ENCODE peak calls at places on chromosomes 16 and 17, in six cellular contexts. One of them, this sample, is unnamed.

GRCh38 chr17:80168371-80168770 is 1.5 kb upstream of the CARD14 start:
- DNase-seq in breast epithelium: no peak
- DNase-seq in sigmoid colon: no peak
- DNase-seq in Panc1: no peak
- DNase-seq in ovary: no peak
- DNase-seq in effector memory CD4-positive, alpha-beta T cell: no peak
- DNase-seq in this sample: no peak

GRCh38 chr17:63460018-63460417 is 13.9 kb upstream of the CYB561 start:
- DNase-seq in breast epithelium: no peak
- DNase-seq in sigmoid colon: no peak
- DNase-seq in Panc1: no peak
- DNase-seq in ovary: no peak
- DNase-seq in effector memory CD4-positive, alpha-beta T cell: no peak
- DNase-seq in this sample: no peak

GRCh38 chr17:58341861-58342475 is 10.0 kb downstream of the SUPT4H1 start:
- DNase-seq in breast epithelium: no peak
- DNase-seq in sigmoid colon: no peak
- DNase-seq in Panc1: no peak
- DNase-seq in ovary: no peak
- DNase-seq in effector memory CD4-positive, alpha-beta T cell: no peak
- DNase-seq in this sample: no peak

GRCh38 chr16:75227361-75228142 is 8.8 kb downstream of the CTRB1 start:
- DNase-seq in breast epithelium: no peak
- DNase-seq in sigmoid colon: no peak
- DNase-seq in Panc1: no peak
- DNase-seq in ovary: no peak
- DNase-seq in effector memory CD4-positive, alpha-beta T cell: no peak
- DNase-seq in this sample: no peak

GRCh38 chr17:78460951-78461944 is 82.8 kb downstream of the PGS1 start:
- DNase-seq in breast epithelium: no peak
- DNase-seq in sigmoid colon: no peak
- DNase-seq in Panc1: no peak
- DNase-seq in ovary: no peak
- DNase-seq in effector memory CD4-positive, alpha-beta T cell: no peak
- DNase-seq in this sample: no peak

GRCh38 chr16:49158029-49158642 is 123.5 kb downstream of the CBLN1 start:
- DNase-seq in breast epithelium: no peak
- DNase-seq in sigmoid colon: no peak
- DNase-seq in Panc1: no peak
- DNase-seq in ovary: no peak
- DNase-seq in effector memory CD4-positive, alpha-beta T cell: no peak
- DNase-seq in this sample: no peak

GRCh38 chr17:31002047-31002446 is 31.2 kb downstream of the RNF135 start:
- DNase-seq in breast epithelium: no peak
- DNase-seq in sigmoid colon: no peak
- DNase-seq in Panc1: no peak
- DNase-seq in ovary: no peak
- DNase-seq in effector memory CD4-positive, alpha-beta T cell: no peak
- DNase-seq in this sample: no peak

GRCh38 chr17:45135192-45135977 is at the start of gene ACBD4:
- DNase-seq in breast epithelium: peak; percentile 97
- DNase-seq in sigmoid colon: peak; percentile 98
- DNase-seq in Panc1: peak; percentile 83
- DNase-seq in ovary: peak; percentile 96
- DNase-seq in effector memory CD4-positive, alpha-beta T cell: peak; percentile 92
- DNase-seq in this sample: peak; percentile 97

GRCh38 chr16:84769416-84769815 is 50.4 kb upstream of the CRISPLD2 start:
- DNase-seq in breast epithelium: no peak
- DNase-seq in sigmoid colon: peak; percentile 40
- DNase-seq in Panc1: no peak
- DNase-seq in ovary: no peak
- DNase-seq in effector memory CD4-positive, alpha-beta T cell: no peak
- DNase-seq in this sample: no peak

GRCh38 chr17:13995856-13996635 is 73.3 kb upstream of the COX10 start:
- DNase-seq in breast epithelium: no peak
- DNase-seq in sigmoid colon: no peak
- DNase-seq in Panc1: no peak
- DNase-seq in ovary: no peak
- DNase-seq in effector memory CD4-positive, alpha-beta T cell: no peak
- DNase-seq in this sample: no peak

GRCh38 chr16:56111100-56111499 is 80.2 kb upstream of the GNAO1 start:
- DNase-seq in breast epithelium: no peak
- DNase-seq in sigmoid colon: no peak
- DNase-seq in Panc1: no peak
- DNase-seq in ovary: no peak
- DNase-seq in effector memory CD4-positive, alpha-beta T cell: no peak
- DNase-seq in this sample: no peak

GRCh38 chr16:11278681-11279628 is 2.2 kb downstream of the PRM1 start:
- DNase-seq in breast epithelium: no peak
- DNase-seq in sigmoid colon: no peak
- DNase-seq in Panc1: no peak
- DNase-seq in ovary: no peak
- DNase-seq in effector memory CD4-positive, alpha-beta T cell: no peak
- DNase-seq in this sample: no peak

GRCh38 chr17:76326306-76326705 is 18.2 kb upstream of the QRICH2 start:
- DNase-seq in breast epithelium: no peak
- DNase-seq in sigmoid colon: no peak
- DNase-seq in Panc1: no peak
- DNase-seq in ovary: no peak
- DNase-seq in effector memory CD4-positive, alpha-beta T cell: no peak
- DNase-seq in this sample: no peak

GRCh38 chr16:1758923-1759322 is 12.4 kb downstream of the NME3 start:
- DNase-seq in breast epithelium: no peak
- DNase-seq in sigmoid colon: no peak
- DNase-seq in Panc1: no peak
- DNase-seq in ovary: no peak
- DNase-seq in effector memory CD4-positive, alpha-beta T cell: no peak
- DNase-seq in this sample: no peak

GRCh38 chr16:23131841-23132576 is 17.2 kb downstream of the USP31 start:
- DNase-seq in breast epithelium: no peak
- DNase-seq in sigmoid colon: no peak
- DNase-seq in Panc1: no peak
- DNase-seq in ovary: no peak
- DNase-seq in effector memory CD4-positive, alpha-beta T cell: no peak
- DNase-seq in this sample: no peak

GRCh38 chr17:37309051-37309450 is 66.7 kb upstream of the C17orf78 start:
- DNase-seq in breast epithelium: no peak
- DNase-seq in sigmoid colon: no peak
- DNase-seq in Panc1: no peak
- DNase-seq in ovary: no peak
- DNase-seq in effector memory CD4-positive, alpha-beta T cell: no peak
- DNase-seq in this sample: no peak

GRCh38 chr16:23424292-23424958 is 28.6 kb downstream of the COG7 start:
- DNase-seq in breast epithelium: peak; percentile 85
- DNase-seq in sigmoid colon: peak; percentile 89
- DNase-seq in Panc1: no peak
- DNase-seq in ovary: peak; percentile 37
- DNase-seq in effector memory CD4-positive, alpha-beta T cell: no peak
- DNase-seq in this sample: no peak

GRCh38 chr17:77298811-77299210 is 158.0 kb downstream of the SEC14L1 start:
- DNase-seq in breast epithelium: no peak
- DNase-seq in sigmoid colon: no peak
- DNase-seq in Panc1: no peak
- DNase-seq in ovary: no peak
- DNase-seq in effector memory CD4-positive, alpha-beta T cell: no peak
- DNase-seq in this sample: no peak

DNA sequence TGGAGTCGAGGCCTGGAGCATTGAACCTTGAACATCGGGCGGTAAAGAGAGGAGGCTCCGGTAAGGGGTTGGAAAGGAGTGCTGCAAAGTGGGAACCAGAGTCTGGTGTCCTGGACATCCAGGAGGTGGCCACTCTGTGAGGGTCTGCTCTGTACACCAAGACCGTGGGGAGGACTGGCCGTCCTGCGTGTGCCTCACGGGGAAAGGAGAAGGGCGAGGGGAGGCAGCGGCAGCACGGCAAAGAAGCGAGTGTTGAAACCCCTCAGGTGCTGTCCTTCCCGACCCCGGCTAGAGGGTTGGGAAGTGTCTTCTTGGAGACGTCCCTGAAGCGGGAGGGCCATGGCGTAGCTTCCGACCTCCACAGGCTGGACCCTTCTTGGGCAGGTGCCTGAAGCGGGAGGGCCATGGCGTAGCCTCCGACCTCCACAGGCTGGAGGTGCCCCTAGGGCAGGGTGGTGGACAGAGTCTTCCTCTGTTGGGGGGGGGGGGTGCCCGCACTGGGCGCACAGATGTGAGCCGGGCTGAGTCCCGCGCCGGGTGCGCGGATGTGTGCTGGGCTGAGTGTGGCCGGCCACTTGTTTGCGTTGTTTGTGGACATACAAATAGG is 42.0 kb downstream of the FOXK2 start:
- DNase-seq in breast epithelium: no peak
- DNase-seq in sigmoid colon: no peak
- DNase-seq in Panc1: no peak
- DNase-seq in ovary: no peak
- DNase-seq in effector memory CD4-positive, alpha-beta T cell: no peak
- DNase-seq in this sample: no peak
- H3K4me3 ChIP-seq in breast epithelium: no peak overlapping the region
- H3K4me3 ChIP-seq in sigmoid colon: no peak overlapping the region
- H3K4me3 ChIP-seq in Panc1: no peak overlapping the region
- H3K4me3 ChIP-seq in ovary: no peak overlapping the region
- H3K4me3 ChIP-seq in effector memory CD4-positive, alpha-beta T cell: no peak overlapping the region
- H3K4me3 ChIP-seq in this sample: no peak overlapping the region

DNA sequence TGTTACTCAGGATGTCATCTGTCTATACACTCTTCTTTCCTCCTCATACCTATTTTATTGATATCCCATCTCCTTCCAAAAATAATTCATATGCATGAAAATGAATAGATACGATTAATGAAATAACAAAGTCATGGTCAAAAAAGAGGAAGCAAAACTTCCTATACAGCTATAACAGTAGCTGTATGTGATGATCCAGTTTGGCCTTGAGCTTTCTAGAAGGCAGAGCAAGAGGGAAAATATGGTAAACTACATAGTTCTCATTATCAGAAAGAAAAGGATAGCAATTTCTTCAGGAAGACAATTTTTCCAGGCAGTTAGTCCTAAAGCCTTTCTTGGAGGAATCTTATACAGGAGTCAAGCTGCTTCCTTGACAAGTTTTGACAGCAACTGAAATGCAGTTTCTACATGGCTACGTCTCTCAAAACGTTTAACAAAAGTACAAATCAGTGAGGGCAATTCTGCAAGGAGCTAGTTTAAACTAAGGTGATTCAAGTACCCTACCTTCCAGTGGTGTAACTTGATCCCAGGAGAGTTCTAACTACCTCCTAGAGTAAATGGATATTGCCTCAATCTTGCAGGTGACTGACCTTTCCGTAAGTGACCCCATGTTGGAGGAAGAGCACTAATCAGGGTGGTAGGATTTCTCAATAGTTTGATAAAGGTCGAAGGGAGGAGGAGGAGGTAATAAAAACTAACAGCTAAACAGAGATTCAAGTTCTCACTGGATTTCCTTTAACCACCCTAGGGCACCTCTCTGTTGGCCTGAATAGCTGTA is 1.0 kb downstream of the SPAG5 start:
- DNase-seq in breast epithelium: no peak
- DNase-seq in sigmoid colon: no peak
- DNase-seq in Panc1: no peak
- DNase-seq in ovary: no peak
- DNase-seq in effector memory CD4-positive, alpha-beta T cell: no peak
- DNase-seq in this sample: no peak
- H3K4me3 ChIP-seq in breast epithelium: no peak overlapping the region
- H3K4me3 ChIP-seq in sigmoid colon: no peak overlapping the region
- H3K4me3 ChIP-seq in Panc1: peak overlapping the region; percentile 82
- H3K4me3 ChIP-seq in ovary: no peak overlapping the region
- H3K4me3 ChIP-seq in effector memory CD4-positive, alpha-beta T cell: peak overlapping the region; percentile 67
- H3K4me3 ChIP-seq in this sample: peak overlapping the region; percentile 73

GRCh38 chr17:47652570-47652969 is 2.9 kb downstream of the KPNB1 start:
- DNase-seq in breast epithelium: no peak
- DNase-seq in sigmoid colon: no peak
- DNase-seq in Panc1: no peak
- DNase-seq in ovary: no peak
- DNase-seq in effector memory CD4-positive, alpha-beta T cell: no peak
- DNase-seq in this sample: no peak

GRCh38 chr17:47649972-47650524 is 329 bp downstream of the KPNB1 start:
- DNase-seq in breast epithelium: peak; percentile 52
- DNase-seq in sigmoid colon: no peak
- DNase-seq in Panc1: no peak
- DNase-seq in ovary: no peak
- DNase-seq in effector memory CD4-positive, alpha-beta T cell: peak; percentile 45
- DNase-seq in this sample: no peak

GRCh38 chr17:47650525-47651522 is 1.1 kb downstream of the KPNB1 start:
- DNase-seq in breast epithelium: peak; percentile 96
- DNase-seq in sigmoid colon: peak; percentile 98
- DNase-seq in Panc1: peak; percentile 54
- DNase-seq in ovary: peak; percentile 95
- DNase-seq in effector memory CD4-positive, alpha-beta T cell: peak; percentile 83
- DNase-seq in this sample: peak; percentile 97

GRCh38 chr17:47653442-47653841 is 3.7 kb downstream of the KPNB1 start:
- DNase-seq in breast epithelium: no peak
- DNase-seq in sigmoid colon: no peak
- DNase-seq in Panc1: no peak
- DNase-seq in ovary: no peak
- DNase-seq in effector memory CD4-positive, alpha-beta T cell: no peak
- DNase-seq in this sample: no peak

DNA sequence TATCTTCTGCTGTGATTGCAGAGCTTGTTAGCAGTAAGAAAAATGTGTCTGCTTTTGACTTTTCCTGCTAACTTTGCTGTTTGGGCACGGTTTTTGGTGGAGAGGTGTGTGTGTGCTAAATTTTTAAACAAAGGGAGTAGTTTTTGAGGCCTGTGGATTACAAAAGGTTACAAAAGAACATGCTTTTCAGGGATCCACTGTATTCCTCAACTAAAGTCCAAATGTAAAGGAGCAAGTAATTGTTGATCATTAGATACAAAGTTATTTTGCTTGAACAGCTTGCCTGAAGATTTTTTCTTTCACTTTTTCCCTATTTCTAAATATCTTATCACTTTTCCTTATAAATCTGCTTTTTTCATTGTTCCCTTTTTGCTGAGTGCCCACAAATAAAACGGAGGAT is 2.0 kb downstream of the KPNB1 start:
- DNase-seq in breast epithelium: no peak
- DNase-seq in sigmoid colon: no peak
- DNase-seq in Panc1: no peak
- DNase-seq in ovary: no peak
- DNase-seq in effector memory CD4-positive, alpha-beta T cell: no peak
- DNase-seq in this sample: no peak
- H3K4me3 ChIP-seq in breast epithelium: no peak overlapping the region
- H3K4me3 ChIP-seq in sigmoid colon: no peak overlapping the region
- H3K4me3 ChIP-seq in Panc1: peak overlapping the region; percentile 88
- H3K4me3 ChIP-seq in ovary: no peak overlapping the region
- H3K4me3 ChIP-seq in effector memory CD4-positive, alpha-beta T cell: no peak overlapping the region
- H3K4me3 ChIP-seq in this sample: no peak overlapping the region

DNA sequence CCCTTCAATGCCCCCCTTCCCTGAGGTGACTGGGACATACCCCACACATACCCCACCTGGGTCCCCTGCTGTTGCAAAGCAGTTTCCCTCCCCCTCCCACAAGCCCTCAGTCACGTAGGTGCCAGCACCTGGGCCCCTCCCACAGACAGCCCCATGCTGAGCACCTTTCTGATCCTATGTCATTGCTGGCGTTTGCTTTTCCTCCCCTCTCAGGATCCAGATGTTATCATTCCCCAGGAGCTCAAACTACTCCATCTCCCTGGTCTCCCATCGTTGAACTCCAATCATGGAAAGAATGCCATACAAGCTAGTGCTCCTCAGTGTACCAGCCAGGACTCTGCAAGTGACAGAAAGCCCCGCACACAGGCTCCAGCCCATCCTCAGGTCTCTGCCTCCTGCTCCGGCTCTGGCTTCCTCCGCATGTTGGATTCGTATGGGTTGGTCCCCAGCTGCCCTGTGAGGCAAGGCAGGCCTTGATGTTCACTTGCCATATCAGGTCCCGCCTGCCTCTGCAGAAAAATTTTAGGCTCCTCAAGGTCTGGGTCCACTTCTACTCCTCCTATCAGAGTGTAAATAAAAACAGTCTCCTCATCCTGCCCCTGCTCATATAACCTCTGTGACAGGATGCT is 31.4 kb upstream of the MED9 start:
- DNase-seq in breast epithelium: no peak
- DNase-seq in sigmoid colon: no peak
- DNase-seq in Panc1: no peak
- DNase-seq in ovary: no peak
- DNase-seq in effector memory CD4-positive, alpha-beta T cell: no peak
- DNase-seq in this sample: no peak
- H3K4me3 ChIP-seq in breast epithelium: no peak overlapping the region
- H3K4me3 ChIP-seq in sigmoid colon: no peak overlapping the region
- H3K4me3 ChIP-seq in Panc1: no peak overlapping the region
- H3K4me3 ChIP-seq in ovary: no peak overlapping the region
- H3K4me3 ChIP-seq in effector memory CD4-positive, alpha-beta T cell: no peak overlapping the region
- H3K4me3 ChIP-seq in this sample: no peak overlapping the region